ENCODE peak calls at places on chromosomes 11 and 22, in ten cellular contexts. D is stomach; H is dorsolateral prefrontal cortex; U is activated naive CD8-positive, alpha-beta T cell treated with anti-CD3 and anti-CD28 coated beads, Interleukin-2, amount 50 U/mL, for 24 hours; Q is activated CD4-positive, CD25-positive, alpha-beta regulatory T cell; S is T-helper 9 cell; E is left ventricle myocardium inferior; R is activated T-cell treated with anti-CD3 and anti-CD28 coated beads, Interleukin-2, amount 50 U/mL, for 24 hours; L is germinal center; X is amygdala. B is an unnamed sample.

GRCh38 chr11:62402226-62402625 is 16.6 kb upstream of the SCGB1A1 start:
- DNase-seq in X (no peak), R (peak; percentile 64), U (peak; percentile 62), H (no peak), E (peak; percentile 63), S (peak; percentile 31), L (no peak), D (peak; percentile 29), Q (no peak), B (no peak)

GRCh38 chr22:23833911-23834317 is 4.9 kb downstream of the DERL3 start:
- DNase-seq in Q (no peak), E (no peak), H (no peak), D (no peak), X (no peak), L (no peak), U (no peak), R (no peak), S (no peak), B (no peak)

GRCh38 chr11:2881076-2881973 is 4.2 kb downstream of the CDKN1C start:
- DNase-seq in L (no peak), S (no peak), R (no peak), H (no peak), Q (no peak), D (no peak), X (no peak), U (no peak), E (no peak), B (no peak)

GRCh38 chr22:39306456-39307361 is 12.7 kb downstream of the RPL3 start:
- DNase-seq in X (no peak), R (peak; percentile 68), L (peak; percentile 28), H (peak; percentile 37), U (peak; percentile 69), D (peak; percentile 51), E (no peak), Q (no peak), S (peak; percentile 27), B (no peak)

GRCh38 chr11:2099523-2100316 is 39.5 kb downstream of the IGF2 start:
- DNase-seq in S (no peak), X (no peak), Q (no peak), U (no peak), H (no peak), E (no peak), R (peak; percentile 29), D (peak; percentile 85), L (no peak), B (no peak)

GRCh38 chr11:106786251-106786650 is 232.0 kb downstream of the GUCY1A2 start:
- DNase-seq in S (no peak), X (no peak), L (no peak), Q (no peak), R (no peak), U (no peak), D (no peak), H (no peak), E (no peak), B (no peak)

GRCh38 chr11:81368192-81368591 is 1365.5 kb downstream of the FAM181B start:
- DNase-seq in Q (no peak), R (no peak), L (no peak), X (no peak), U (no peak), S (no peak), E (no peak), D (no peak), H (no peak), B (no peak)

GRCh38 chr11:118921929-118922744 is 3.6 kb downstream of the BCL9L start:
- DNase-seq in Q (no peak), R (peak; percentile 36), S (no peak), U (no peak), D (peak; percentile 88), H (no peak), E (peak; percentile 87), L (no peak), X (peak; percentile 37), B (no peak)

GRCh38 chr22:41469218-41469851 is 418 bp downstream of the ACO2 start:
- DNase-seq in D (peak; percentile 54), E (peak; percentile 41), S (no peak), R (no peak), Q (peak; percentile 36), L (no peak), U (peak; percentile 48), H (no peak), X (no peak), B (no peak)

GRCh38 chr11:47668665-47669064 is 26.3 kb upstream of the MTCH2 start:
- DNase-seq in D (no peak), L (no peak), Q (no peak), E (no peak), X (no peak), S (no peak), R (no peak), H (no peak), U (no peak), B (no peak)

GRCh38 chr11:113104390-113105251 is 143.4 kb downstream of the NCAM1 start:
- DNase-seq in D (no peak), H (no peak), E (no peak), L (no peak), S (no peak), U (no peak), R (no peak), Q (no peak), X (no peak), B (no peak)

GRCh38 chr11:47259178-47259977 is 1.6 kb downstream of the NR1H3 start:
- DNase-seq in E (no peak), U (peak; percentile 54), S (no peak), Q (no peak), H (no peak), L (peak; percentile 70), X (no peak), D (peak; percentile 72), R (peak; percentile 63), B (no peak)

GRCh38 chr22:44057411-44057987 is 33.4 kb downstream of the PARVB start:
- DNase-seq in L (no peak), S (no peak), X (peak; percentile 25), Q (no peak), U (no peak), H (peak; percentile 26), R (no peak), D (no peak), E (peak; percentile 85), B (peak; percentile 29)

GRCh38 chr11:44285756-44286155 is 24.2 kb downstream of the ALX4 start:
- DNase-seq in X (no peak), Q (no peak), D (no peak), R (no peak), S (no peak), L (no peak), U (no peak), E (no peak), H (no peak), B (no peak)

GRCh38 chr22:24146190-24146616 is 35.1 kb upstream of the SUSD2 start:
- DNase-seq in L (peak; percentile 53), Q (no peak), S (no peak), U (no peak), D (peak; percentile 58), E (no peak), H (no peak), R (no peak), X (no peak), B (no peak)

GRCh38 chr11:8870461-8871282 is 40.3 kb upstream of the AKIP1 start:
- DNase-seq in D (peak; percentile 75), R (peak; percentile 36), S (no peak), U (peak; percentile 30), L (peak; percentile 25), X (peak; percentile 31), E (peak; percentile 57), H (peak; percentile 44), Q (no peak), B (peak; percentile 17)

GRCh38 chr22:37981282-37982011 is 2.9 kb downstream of the SOX10 start:
- DNase-seq in H (no peak), E (no peak), R (no peak), Q (no peak), S (no peak), D (no peak), U (no peak), X (no peak), L (no peak), B (no peak)

GRCh38 chr11:66541892-66542291 is 4.0 kb downstream of the ZDHHC24 start:
- DNase-seq in R (no peak), E (no peak), U (no peak), Q (no peak), L (no peak), S (no peak), H (peak; percentile 63), X (no peak), D (no peak), B (no peak)

GRCh38 chr11:11588243-11588642 is 33.6 kb downstream of the GALNT18 start:
- DNase-seq in E (no peak), H (no peak), U (no peak), S (no peak), Q (no peak), D (no peak), L (no peak), X (no peak), R (no peak), B (no peak)

GRCh38 chr11:127618721-127619120 is 618.2 kb upstream of the KIRREL3 start:
- DNase-seq in L (no peak), X (no peak), D (no peak), R (no peak), S (no peak), H (no peak), Q (no peak), E (no peak), U (no peak), B (no peak)

GRCh38 chr11:119729581-119730346 is 764 bp upstream of the NECTIN1 start:
- DNase-seq in Q (no peak), U (no peak), H (peak; percentile 61), X (peak; percentile 50), D (peak; percentile 52), L (no peak), S (no peak), R (no peak), E (peak; percentile 69), B (peak; percentile 66)

GRCh38 chr11:102914238-102915043 is 39.7 kb upstream of the MMP12 start:
- DNase-seq in X (no peak), U (no peak), R (no peak), S (no peak), D (no peak), Q (no peak), H (peak; percentile 12), E (no peak), L (peak; percentile 38), B (peak; percentile 33)

GRCh38 chr11:75477614-75477935 is 44.6 kb upstream of the KLHL35 start:
- DNase-seq in U (no peak), L (no peak), S (no peak), D (no peak), X (no peak), R (no peak), E (no peak), Q (no peak), H (no peak), B (no peak)

GRCh38 chr11:68436985-68437926 is 23.3 kb upstream of the PPP6R3 start:
- DNase-seq in L (no peak), X (no peak), H (no peak), U (no peak), R (no peak), D (no peak), S (no peak), Q (no peak), E (peak; percentile 61), B (no peak)

GRCh38 chr11:33039274-33040126 is at the start of gene TCP11L1:
- DNase-seq in R (peak; percentile 88), D (peak; percentile 73), E (peak; percentile 86), H (peak; percentile 93), X (peak; percentile 92), L (peak; percentile 89), Q (peak; percentile 54), U (peak; percentile 84), S (peak; percentile 74), B (peak; percentile 94)

GRCh38 chr11:85941380-85941973 is 86.3 kb downstream of the CCDC83 start:
- DNase-seq in X (peak; percentile 42), D (peak; percentile 40), S (no peak), Q (no peak), L (peak; percentile 32), E (no peak), R (no peak), U (peak; percentile 47), H (peak; percentile 60), B (peak; percentile 60)

GRCh38 chr11:20097319-20098221 is 62.7 kb downstream of the DBX1 start:
- DNase-seq in U (no peak), R (no peak), H (peak; percentile 56), L (no peak), D (no peak), Q (no peak), S (no peak), E (no peak), X (peak; percentile 9), B (no peak)

GRCh38 chr11:85485902-85486301 is 141.2 kb downstream of the DLG2 start:
- DNase-seq in U (no peak), X (no peak), Q (no peak), R (no peak), L (no peak), S (no peak), D (no peak), H (no peak), E (no peak), B (no peak)